ENCODE peak calls at places on chromosomes 1 and 21, in nine cellular contexts. V is T-helper 2 cell, E is EL, U is left ventricle myocardium superior, X is left ventricle myocardium inferior, J is HT1080, C is NT2/D1, G is left cardiac atrium, M is mesenchymal stem cell. T is an unnamed sample.

GRCh38 chr1:230399321-230400006 is 26.7 kb downstream of the PGBD5 start:
- DNase-seq in M (no peak), X (no peak), C (no peak), U (no peak), V (no peak), E (no peak), J (no peak), G (no peak), T (no peak)

GRCh38 chr1:2481885-2482284 is 5.8 kb downstream of the PLCH2 start:
- DNase-seq in J (no peak), G (no peak), U (no peak), E (no peak), X (no peak), C (no peak), V (no peak), M (no peak), T (no peak)

GRCh38 chr1:15152318-15153183 is 996 bp upstream of the TMEM51 start:
- DNase-seq in C (peak), M (peak), J (peak), X (peak), G (peak), E (peak), U (peak), V (no peak), T (peak)

GRCh38 chr1:111643696-111644095 is 24.1 kb downstream of the RAP1A start:
- DNase-seq in M (no peak), V (no peak), C (no peak), J (no peak), G (no peak), U (no peak), X (no peak), E (no peak), T (no peak)

GRCh38 chr1:174074757-174075156 is 52.6 kb upstream of the RC3H1 start:
- DNase-seq in E (peak), G (no peak), C (no peak), X (no peak), U (no peak), M (peak), V (peak), J (no peak), T (peak)

GRCh38 chr1:112674986-112675727 is 698 bp downstream of the MOV10 start:
- DNase-seq in C (no peak), E (no peak), U (peak), G (peak), V (peak), J (peak), X (peak), M (peak), T (no peak)

GRCh38 chr1:183065168-183065670 is 42.0 kb downstream of the LAMC1 start:
- DNase-seq in E (no peak), U (no peak), C (no peak), G (no peak), V (no peak), X (no peak), M (no peak), J (no peak), T (no peak)

GRCh38 chr1:55938376-55938850 is 641.0 kb downstream of the PLPP3 start:
- DNase-seq in V (no peak), G (no peak), X (peak), E (no peak), J (no peak), C (no peak), M (no peak), U (peak), T (no peak)

GRCh38 chr1:156654700-156655099 is 12.8 kb downstream of the BCAN start:
- DNase-seq in X (no peak), C (no peak), G (no peak), V (no peak), M (no peak), J (no peak), U (no peak), E (peak), T (no peak)

GRCh38 chr21:26761174-26761915 is 83.9 kb downstream of the ADAMTS1 start:
- DNase-seq in V (no peak), J (peak), U (no peak), M (no peak), X (no peak), E (peak), G (no peak), C (no peak), T (no peak)

GRCh38 chr1:168609133-168609715 is 32.8 kb downstream of the XCL1 start:
- DNase-seq in U (peak), C (no peak), G (peak), M (peak), E (no peak), X (peak), J (peak), V (no peak), T (peak)

GRCh38 chr1:15442759-15443158 is 4.5 kb downstream of the CTRC start:
- DNase-seq in G (no peak), E (no peak), X (no peak), J (no peak), U (no peak), C (no peak), V (no peak), M (no peak), T (no peak)

GRCh38 chr1:185769136-185769535 is 34.9 kb downstream of the HMCN1 start:
- DNase-seq in E (no peak), C (no peak), M (no peak), G (no peak), U (no peak), X (no peak), J (no peak), V (no peak), T (no peak)

GRCh38 chr21:34983680-34984086 is 65.4 kb downstream of the RUNX1 start:
- DNase-seq in V (peak), C (no peak), U (no peak), J (peak), E (peak), G (no peak), M (peak), X (no peak), T (no peak)

GRCh38 chr1:50969611-50970507 is at the start of gene CDKN2C:
- DNase-seq in U (peak), G (peak), M (peak), E (peak), V (peak), J (peak), X (peak), C (no peak), T (peak)

GRCh38 chr1:48019714-48020315 is 22.6 kb upstream of the TRABD2B start:
- DNase-seq in G (peak), U (peak), X (peak), J (no peak), E (no peak), C (no peak), V (no peak), M (no peak), T (no peak)

GRCh38 chr1:227255086-227255732 is 63.1 kb downstream of the CDC42BPA start:
- DNase-seq in J (no peak), C (no peak), M (no peak), U (no peak), V (no peak), E (no peak), X (no peak), G (no peak), T (no peak)

GRCh38 chr1:229629251-229629650 is 3.2 kb downstream of the URB2 start:
- DNase-seq in U (no peak), X (no peak), E (peak), J (no peak), M (no peak), G (no peak), C (no peak), V (no peak), T (peak)

GRCh38 chr1:230087722-230088115 is 20.7 kb downstream of the GALNT2 start:
- DNase-seq in C (no peak), M (no peak), X (no peak), G (no peak), U (no peak), J (no peak), E (no peak), V (no peak), T (no peak)